ENCODE peak calls at places on chromosomes 6 and 20, in ten cellular contexts. One of them, this sample, is unnamed.

GRCh38 chr20:11296221-11296620 is 621.5 kb upstream of the BTBD3 start:
- DNase-seq in activated naive CD8-positive, alpha-beta T cell treated with anti-CD3 and anti-CD28 coated beads, Interleukin-2, amount 10 ng/mL, durations not matched to agents 7 days and 5 days: no peak
- DNase-seq in CD4-positive, CD25-positive, alpha-beta regulatory T cell: no peak
- DNase-seq in T-helper 2 cell: no peak
- DNase-seq in sciatic nerve: no peak
- DNase-seq in stimulated activated CD4-positive, alpha-beta T cell treated with anti-CD3 and anti-CD28 coated beads, Interleukin-15, amount 100 ng/mL, for 1 hour: no peak
- DNase-seq in kidney glomerular epithelial cell: no peak
- DNase-seq in stimulated activated CD8-positive, alpha-beta memory T cell treated with anti-CD3 and anti-CD28 coated beads, Interleukin-7, amount 100 ng/mL, for 1 hour: no peak
- DNase-seq in AG20443: no peak
- DNase-seq in DND-41: no peak
- DNase-seq in this sample: no peak

GRCh38 chr6:153553627-153554026 is 422.5 kb upstream of the RGS17 start:
- DNase-seq in AG20443: no peak
- DNase-seq in DND-41: no peak
- DNase-seq in T-helper 2 cell: no peak
- DNase-seq in kidney glomerular epithelial cell: peak
- DNase-seq in CD4-positive, CD25-positive, alpha-beta regulatory T cell: no peak
- DNase-seq in activated naive CD8-positive, alpha-beta T cell treated with anti-CD3 and anti-CD28 coated beads, Interleukin-2, amount 10 ng/mL, durations not matched to agents 7 days and 5 days: no peak
- DNase-seq in stimulated activated CD8-positive, alpha-beta memory T cell treated with anti-CD3 and anti-CD28 coated beads, Interleukin-7, amount 100 ng/mL, for 1 hour: no peak
- DNase-seq in stimulated activated CD4-positive, alpha-beta T cell treated with anti-CD3 and anti-CD28 coated beads, Interleukin-15, amount 100 ng/mL, for 1 hour: no peak
- DNase-seq in sciatic nerve: no peak
- DNase-seq in this sample: no peak

GRCh38 chr20:34943808-34944568 is 11.6 kb downstream of the GSS start:
- DNase-seq in stimulated activated CD8-positive, alpha-beta memory T cell treated with anti-CD3 and anti-CD28 coated beads, Interleukin-7, amount 100 ng/mL, for 1 hour: no peak
- DNase-seq in DND-41: no peak
- DNase-seq in activated naive CD8-positive, alpha-beta T cell treated with anti-CD3 and anti-CD28 coated beads, Interleukin-2, amount 10 ng/mL, durations not matched to agents 7 days and 5 days: no peak
- DNase-seq in sciatic nerve: no peak
- DNase-seq in CD4-positive, CD25-positive, alpha-beta regulatory T cell: no peak
- DNase-seq in kidney glomerular epithelial cell: peak
- DNase-seq in T-helper 2 cell: no peak
- DNase-seq in stimulated activated CD4-positive, alpha-beta T cell treated with anti-CD3 and anti-CD28 coated beads, Interleukin-15, amount 100 ng/mL, for 1 hour: no peak
- DNase-seq in AG20443: no peak
- DNase-seq in this sample: no peak

GRCh38 chr20:21968486-21968885 is 263.0 kb downstream of the PAX1 start:
- DNase-seq in sciatic nerve: no peak
- DNase-seq in activated naive CD8-positive, alpha-beta T cell treated with anti-CD3 and anti-CD28 coated beads, Interleukin-2, amount 10 ng/mL, durations not matched to agents 7 days and 5 days: no peak
- DNase-seq in kidney glomerular epithelial cell: no peak
- DNase-seq in T-helper 2 cell: no peak
- DNase-seq in CD4-positive, CD25-positive, alpha-beta regulatory T cell: no peak
- DNase-seq in AG20443: no peak
- DNase-seq in stimulated activated CD4-positive, alpha-beta T cell treated with anti-CD3 and anti-CD28 coated beads, Interleukin-15, amount 100 ng/mL, for 1 hour: no peak
- DNase-seq in stimulated activated CD8-positive, alpha-beta memory T cell treated with anti-CD3 and anti-CD28 coated beads, Interleukin-7, amount 100 ng/mL, for 1 hour: no peak
- DNase-seq in DND-41: no peak
- DNase-seq in this sample: no peak

GRCh38 chr6:113632220-113632864 is 224.8 kb upstream of the MARCKS start:
- DNase-seq in kidney glomerular epithelial cell: peak
- DNase-seq in activated naive CD8-positive, alpha-beta T cell treated with anti-CD3 and anti-CD28 coated beads, Interleukin-2, amount 10 ng/mL, durations not matched to agents 7 days and 5 days: no peak
- DNase-seq in stimulated activated CD8-positive, alpha-beta memory T cell treated with anti-CD3 and anti-CD28 coated beads, Interleukin-7, amount 100 ng/mL, for 1 hour: no peak
- DNase-seq in CD4-positive, CD25-positive, alpha-beta regulatory T cell: no peak
- DNase-seq in stimulated activated CD4-positive, alpha-beta T cell treated with anti-CD3 and anti-CD28 coated beads, Interleukin-15, amount 100 ng/mL, for 1 hour: peak
- DNase-seq in sciatic nerve: no peak
- DNase-seq in T-helper 2 cell: no peak
- DNase-seq in DND-41: no peak
- DNase-seq in AG20443: peak
- DNase-seq in this sample: no peak

GRCh38 chr6:143774347-143774746 is 68.8 kb upstream of the LTV1 start:
- DNase-seq in CD4-positive, CD25-positive, alpha-beta regulatory T cell: no peak
- DNase-seq in kidney glomerular epithelial cell: no peak
- DNase-seq in AG20443: no peak
- DNase-seq in T-helper 2 cell: no peak
- DNase-seq in stimulated activated CD8-positive, alpha-beta memory T cell treated with anti-CD3 and anti-CD28 coated beads, Interleukin-7, amount 100 ng/mL, for 1 hour: no peak
- DNase-seq in activated naive CD8-positive, alpha-beta T cell treated with anti-CD3 and anti-CD28 coated beads, Interleukin-2, amount 10 ng/mL, durations not matched to agents 7 days and 5 days: no peak
- DNase-seq in sciatic nerve: no peak
- DNase-seq in stimulated activated CD4-positive, alpha-beta T cell treated with anti-CD3 and anti-CD28 coated beads, Interleukin-15, amount 100 ng/mL, for 1 hour: no peak
- DNase-seq in DND-41: no peak
- DNase-seq in this sample: no peak

GRCh38 chr20:25116746-25117457 is 35.0 kb upstream of the VSX1 start:
- DNase-seq in sciatic nerve: no peak
- DNase-seq in DND-41: no peak
- DNase-seq in CD4-positive, CD25-positive, alpha-beta regulatory T cell: no peak
- DNase-seq in stimulated activated CD4-positive, alpha-beta T cell treated with anti-CD3 and anti-CD28 coated beads, Interleukin-15, amount 100 ng/mL, for 1 hour: no peak
- DNase-seq in activated naive CD8-positive, alpha-beta T cell treated with anti-CD3 and anti-CD28 coated beads, Interleukin-2, amount 10 ng/mL, durations not matched to agents 7 days and 5 days: no peak
- DNase-seq in T-helper 2 cell: no peak
- DNase-seq in AG20443: no peak
- DNase-seq in kidney glomerular epithelial cell: no peak
- DNase-seq in stimulated activated CD8-positive, alpha-beta memory T cell treated with anti-CD3 and anti-CD28 coated beads, Interleukin-7, amount 100 ng/mL, for 1 hour: no peak
- DNase-seq in this sample: no peak

GRCh38 chr20:57672164-57672563 is 37.7 kb downstream of the PMEPA1 start:
- DNase-seq in DND-41: no peak
- DNase-seq in kidney glomerular epithelial cell: no peak
- DNase-seq in T-helper 2 cell: no peak
- DNase-seq in stimulated activated CD4-positive, alpha-beta T cell treated with anti-CD3 and anti-CD28 coated beads, Interleukin-15, amount 100 ng/mL, for 1 hour: no peak
- DNase-seq in AG20443: peak
- DNase-seq in CD4-positive, CD25-positive, alpha-beta regulatory T cell: no peak
- DNase-seq in sciatic nerve: no peak
- DNase-seq in activated naive CD8-positive, alpha-beta T cell treated with anti-CD3 and anti-CD28 coated beads, Interleukin-2, amount 10 ng/mL, durations not matched to agents 7 days and 5 days: no peak
- DNase-seq in stimulated activated CD8-positive, alpha-beta memory T cell treated with anti-CD3 and anti-CD28 coated beads, Interleukin-7, amount 100 ng/mL, for 1 hour: no peak
- DNase-seq in this sample: no peak

GRCh38 chr6:111076024-111076680 is 11.2 kb upstream of the SLC16A10 start:
- DNase-seq in activated naive CD8-positive, alpha-beta T cell treated with anti-CD3 and anti-CD28 coated beads, Interleukin-2, amount 10 ng/mL, durations not matched to agents 7 days and 5 days: no peak
- DNase-seq in stimulated activated CD8-positive, alpha-beta memory T cell treated with anti-CD3 and anti-CD28 coated beads, Interleukin-7, amount 100 ng/mL, for 1 hour: no peak
- DNase-seq in stimulated activated CD4-positive, alpha-beta T cell treated with anti-CD3 and anti-CD28 coated beads, Interleukin-15, amount 100 ng/mL, for 1 hour: no peak
- DNase-seq in DND-41: no peak
- DNase-seq in AG20443: no peak
- DNase-seq in sciatic nerve: no peak
- DNase-seq in CD4-positive, CD25-positive, alpha-beta regulatory T cell: no peak
- DNase-seq in T-helper 2 cell: no peak
- DNase-seq in kidney glomerular epithelial cell: peak
- DNase-seq in this sample: no peak

GRCh38 chr6:89984926-89985743 is 90.9 kb downstream of the GJA10 start:
- DNase-seq in activated naive CD8-positive, alpha-beta T cell treated with anti-CD3 and anti-CD28 coated beads, Interleukin-2, amount 10 ng/mL, durations not matched to agents 7 days and 5 days: no peak
- DNase-seq in CD4-positive, CD25-positive, alpha-beta regulatory T cell: no peak
- DNase-seq in stimulated activated CD8-positive, alpha-beta memory T cell treated with anti-CD3 and anti-CD28 coated beads, Interleukin-7, amount 100 ng/mL, for 1 hour: no peak
- DNase-seq in kidney glomerular epithelial cell: no peak
- DNase-seq in AG20443: peak
- DNase-seq in T-helper 2 cell: no peak
- DNase-seq in DND-41: peak
- DNase-seq in stimulated activated CD4-positive, alpha-beta T cell treated with anti-CD3 and anti-CD28 coated beads, Interleukin-15, amount 100 ng/mL, for 1 hour: no peak
- DNase-seq in sciatic nerve: peak
- DNase-seq in this sample: no peak

GRCh38 chr20:62980970-62981369 is 25.8 kb downstream of the BHLHE23 start:
- DNase-seq in sciatic nerve: no peak
- DNase-seq in activated naive CD8-positive, alpha-beta T cell treated with anti-CD3 and anti-CD28 coated beads, Interleukin-2, amount 10 ng/mL, durations not matched to agents 7 days and 5 days: peak
- DNase-seq in stimulated activated CD8-positive, alpha-beta memory T cell treated with anti-CD3 and anti-CD28 coated beads, Interleukin-7, amount 100 ng/mL, for 1 hour: no peak
- DNase-seq in AG20443: peak
- DNase-seq in CD4-positive, CD25-positive, alpha-beta regulatory T cell: peak
- DNase-seq in stimulated activated CD4-positive, alpha-beta T cell treated with anti-CD3 and anti-CD28 coated beads, Interleukin-15, amount 100 ng/mL, for 1 hour: no peak
- DNase-seq in DND-41: peak
- DNase-seq in kidney glomerular epithelial cell: no peak
- DNase-seq in T-helper 2 cell: peak
- DNase-seq in this sample: no peak

GRCh38 chr20:25285856-25286798 is 38.2 kb downstream of the PYGB start:
- DNase-seq in stimulated activated CD4-positive, alpha-beta T cell treated with anti-CD3 and anti-CD28 coated beads, Interleukin-15, amount 100 ng/mL, for 1 hour: no peak
- DNase-seq in CD4-positive, CD25-positive, alpha-beta regulatory T cell: peak
- DNase-seq in sciatic nerve: peak
- DNase-seq in activated naive CD8-positive, alpha-beta T cell treated with anti-CD3 and anti-CD28 coated beads, Interleukin-2, amount 10 ng/mL, durations not matched to agents 7 days and 5 days: peak
- DNase-seq in stimulated activated CD8-positive, alpha-beta memory T cell treated with anti-CD3 and anti-CD28 coated beads, Interleukin-7, amount 100 ng/mL, for 1 hour: no peak
- DNase-seq in T-helper 2 cell: no peak
- DNase-seq in AG20443: no peak
- DNase-seq in kidney glomerular epithelial cell: no peak
- DNase-seq in DND-41: no peak
- DNase-seq in this sample: peak

GRCh38 chr6:75275067-75275466 is 9.5 kb downstream of the TMEM30A start:
- DNase-seq in stimulated activated CD4-positive, alpha-beta T cell treated with anti-CD3 and anti-CD28 coated beads, Interleukin-15, amount 100 ng/mL, for 1 hour: no peak
- DNase-seq in kidney glomerular epithelial cell: peak
- DNase-seq in activated naive CD8-positive, alpha-beta T cell treated with anti-CD3 and anti-CD28 coated beads, Interleukin-2, amount 10 ng/mL, durations not matched to agents 7 days and 5 days: no peak
- DNase-seq in DND-41: no peak
- DNase-seq in AG20443: peak
- DNase-seq in stimulated activated CD8-positive, alpha-beta memory T cell treated with anti-CD3 and anti-CD28 coated beads, Interleukin-7, amount 100 ng/mL, for 1 hour: no peak
- DNase-seq in sciatic nerve: no peak
- DNase-seq in T-helper 2 cell: no peak
- DNase-seq in CD4-positive, CD25-positive, alpha-beta regulatory T cell: no peak
- DNase-seq in this sample: no peak

GRCh38 chr6:2376429-2377355 is 131.3 kb upstream of the GMDS start:
- DNase-seq in stimulated activated CD4-positive, alpha-beta T cell treated with anti-CD3 and anti-CD28 coated beads, Interleukin-15, amount 100 ng/mL, for 1 hour: no peak
- DNase-seq in activated naive CD8-positive, alpha-beta T cell treated with anti-CD3 and anti-CD28 coated beads, Interleukin-2, amount 10 ng/mL, durations not matched to agents 7 days and 5 days: no peak
- DNase-seq in DND-41: no peak
- DNase-seq in stimulated activated CD8-positive, alpha-beta memory T cell treated with anti-CD3 and anti-CD28 coated beads, Interleukin-7, amount 100 ng/mL, for 1 hour: no peak
- DNase-seq in AG20443: peak
- DNase-seq in T-helper 2 cell: no peak
- DNase-seq in sciatic nerve: no peak
- DNase-seq in CD4-positive, CD25-positive, alpha-beta regulatory T cell: no peak
- DNase-seq in kidney glomerular epithelial cell: no peak
- DNase-seq in this sample: no peak

GRCh38 chr6:133548409-133548808 is 307.3 kb downstream of the EYA4 start:
- DNase-seq in kidney glomerular epithelial cell: peak
- DNase-seq in stimulated activated CD4-positive, alpha-beta T cell treated with anti-CD3 and anti-CD28 coated beads, Interleukin-15, amount 100 ng/mL, for 1 hour: no peak
- DNase-seq in stimulated activated CD8-positive, alpha-beta memory T cell treated with anti-CD3 and anti-CD28 coated beads, Interleukin-7, amount 100 ng/mL, for 1 hour: no peak
- DNase-seq in CD4-positive, CD25-positive, alpha-beta regulatory T cell: no peak
- DNase-seq in DND-41: no peak
- DNase-seq in activated naive CD8-positive, alpha-beta T cell treated with anti-CD3 and anti-CD28 coated beads, Interleukin-2, amount 10 ng/mL, durations not matched to agents 7 days and 5 days: no peak
- DNase-seq in AG20443: peak
- DNase-seq in T-helper 2 cell: no peak
- DNase-seq in sciatic nerve: no peak
- DNase-seq in this sample: no peak

GRCh38 chr6:145551164-145551563 is 184.2 kb downstream of the EPM2A start:
- DNase-seq in T-helper 2 cell: no peak
- DNase-seq in kidney glomerular epithelial cell: no peak
- DNase-seq in stimulated activated CD8-positive, alpha-beta memory T cell treated with anti-CD3 and anti-CD28 coated beads, Interleukin-7, amount 100 ng/mL, for 1 hour: no peak
- DNase-seq in AG20443: no peak
- DNase-seq in CD4-positive, CD25-positive, alpha-beta regulatory T cell: no peak
- DNase-seq in sciatic nerve: no peak
- DNase-seq in DND-41: no peak
- DNase-seq in stimulated activated CD4-positive, alpha-beta T cell treated with anti-CD3 and anti-CD28 coated beads, Interleukin-15, amount 100 ng/mL, for 1 hour: no peak
- DNase-seq in activated naive CD8-positive, alpha-beta T cell treated with anti-CD3 and anti-CD28 coated beads, Interleukin-2, amount 10 ng/mL, durations not matched to agents 7 days and 5 days: no peak
- DNase-seq in this sample: no peak

GRCh38 chr6:169589699-169590257 is 112.1 kb downstream of the WDR27 start:
- DNase-seq in CD4-positive, CD25-positive, alpha-beta regulatory T cell: no peak
- DNase-seq in kidney glomerular epithelial cell: peak
- DNase-seq in T-helper 2 cell: peak
- DNase-seq in stimulated activated CD8-positive, alpha-beta memory T cell treated with anti-CD3 and anti-CD28 coated beads, Interleukin-7, amount 100 ng/mL, for 1 hour: no peak
- DNase-seq in activated naive CD8-positive, alpha-beta T cell treated with anti-CD3 and anti-CD28 coated beads, Interleukin-2, amount 10 ng/mL, durations not matched to agents 7 days and 5 days: no peak
- DNase-seq in AG20443: peak
- DNase-seq in DND-41: no peak
- DNase-seq in sciatic nerve: no peak
- DNase-seq in stimulated activated CD4-positive, alpha-beta T cell treated with anti-CD3 and anti-CD28 coated beads, Interleukin-15, amount 100 ng/mL, for 1 hour: no peak
- DNase-seq in this sample: no peak

GRCh38 chr6:152661776-152662175 is 24.6 kb upstream of the SYNE1 start:
- DNase-seq in stimulated activated CD4-positive, alpha-beta T cell treated with anti-CD3 and anti-CD28 coated beads, Interleukin-15, amount 100 ng/mL, for 1 hour: no peak
- DNase-seq in stimulated activated CD8-positive, alpha-beta memory T cell treated with anti-CD3 and anti-CD28 coated beads, Interleukin-7, amount 100 ng/mL, for 1 hour: no peak
- DNase-seq in activated naive CD8-positive, alpha-beta T cell treated with anti-CD3 and anti-CD28 coated beads, Interleukin-2, amount 10 ng/mL, durations not matched to agents 7 days and 5 days: no peak
- DNase-seq in sciatic nerve: no peak
- DNase-seq in AG20443: no peak
- DNase-seq in CD4-positive, CD25-positive, alpha-beta regulatory T cell: no peak
- DNase-seq in kidney glomerular epithelial cell: no peak
- DNase-seq in DND-41: no peak
- DNase-seq in T-helper 2 cell: no peak
- DNase-seq in this sample: no peak

GRCh38 chr6:118012944-118013343 is 105.9 kb downstream of the SLC35F1 start:
- DNase-seq in sciatic nerve: no peak
- DNase-seq in stimulated activated CD8-positive, alpha-beta memory T cell treated with anti-CD3 and anti-CD28 coated beads, Interleukin-7, amount 100 ng/mL, for 1 hour: no peak
- DNase-seq in T-helper 2 cell: no peak
- DNase-seq in stimulated activated CD4-positive, alpha-beta T cell treated with anti-CD3 and anti-CD28 coated beads, Interleukin-15, amount 100 ng/mL, for 1 hour: no peak
- DNase-seq in DND-41: no peak
- DNase-seq in AG20443: no peak
- DNase-seq in CD4-positive, CD25-positive, alpha-beta regulatory T cell: no peak
- DNase-seq in kidney glomerular epithelial cell: no peak
- DNase-seq in activated naive CD8-positive, alpha-beta T cell treated with anti-CD3 and anti-CD28 coated beads, Interleukin-2, amount 10 ng/mL, durations not matched to agents 7 days and 5 days: no peak
- DNase-seq in this sample: no peak

GRCh38 chr6:43200541-43200940 is 18.5 kb downstream of the CUL9 start:
- DNase-seq in activated naive CD8-positive, alpha-beta T cell treated with anti-CD3 and anti-CD28 coated beads, Interleukin-2, amount 10 ng/mL, durations not matched to agents 7 days and 5 days: peak
- DNase-seq in T-helper 2 cell: no peak
- DNase-seq in stimulated activated CD8-positive, alpha-beta memory T cell treated with anti-CD3 and anti-CD28 coated beads, Interleukin-7, amount 100 ng/mL, for 1 hour: no peak
- DNase-seq in stimulated activated CD4-positive, alpha-beta T cell treated with anti-CD3 and anti-CD28 coated beads, Interleukin-15, amount 100 ng/mL, for 1 hour: no peak
- DNase-seq in AG20443: no peak
- DNase-seq in CD4-positive, CD25-positive, alpha-beta regulatory T cell: no peak
- DNase-seq in kidney glomerular epithelial cell: no peak
- DNase-seq in sciatic nerve: no peak
- DNase-seq in DND-41: no peak
- DNase-seq in this sample: no peak